ENCODE peak calls at places on chromosomes 2 and 18, in ten cellular contexts. One of them, this sample, is unnamed.

GRCh38 chr2:42336361-42336965 is 24.6 kb downstream of the COX7A2L start:
- DNase-seq in glutamatergic neuron: no peak
- DNase-seq in adrenal gland: no peak
- DNase-seq in dorsolateral prefrontal cortex: no peak
- DNase-seq in lower lobe of right lung: no peak
- DNase-seq in GM13976: no peak
- DNase-seq in CD8-positive, alpha-beta T cell: no peak
- DNase-seq in body of pancreas: no peak
- DNase-seq in right lobe of liver: no peak
- DNase-seq in HFF-Myc: no peak
- DNase-seq in this sample: no peak

GRCh38 chr18:12492907-12493306 is 85.2 kb downstream of the PRELID3A start:
- DNase-seq in glutamatergic neuron: no peak
- DNase-seq in adrenal gland: no peak
- DNase-seq in dorsolateral prefrontal cortex: no peak
- DNase-seq in lower lobe of right lung: no peak
- DNase-seq in GM13976: no peak
- DNase-seq in CD8-positive, alpha-beta T cell: no peak
- DNase-seq in body of pancreas: no peak
- DNase-seq in right lobe of liver: no peak
- DNase-seq in HFF-Myc: no peak
- DNase-seq in this sample: no peak

GRCh38 chr2:182228741-182229140 is 198.1 kb downstream of the PDE1A start:
- DNase-seq in glutamatergic neuron: no peak
- DNase-seq in adrenal gland: no peak
- DNase-seq in dorsolateral prefrontal cortex: no peak
- DNase-seq in lower lobe of right lung: no peak
- DNase-seq in GM13976: no peak
- DNase-seq in CD8-positive, alpha-beta T cell: no peak
- DNase-seq in body of pancreas: no peak
- DNase-seq in right lobe of liver: no peak
- DNase-seq in HFF-Myc: no peak
- DNase-seq in this sample: no peak

GRCh38 chr2:29202819-29203495 is 87.7 kb downstream of the CLIP4 start:
- DNase-seq in glutamatergic neuron: no peak
- DNase-seq in adrenal gland: no peak
- DNase-seq in dorsolateral prefrontal cortex: no peak
- DNase-seq in lower lobe of right lung: no peak
- DNase-seq in GM13976: no peak
- DNase-seq in CD8-positive, alpha-beta T cell: no peak
- DNase-seq in body of pancreas: no peak
- DNase-seq in right lobe of liver: no peak
- DNase-seq in HFF-Myc: no peak
- DNase-seq in this sample: no peak

GRCh38 chr2:56376699-56377665 is 193.2 kb downstream of the CCDC85A start:
- DNase-seq in glutamatergic neuron: no peak
- DNase-seq in adrenal gland: no peak
- DNase-seq in dorsolateral prefrontal cortex: no peak
- DNase-seq in lower lobe of right lung: no peak
- DNase-seq in GM13976: no peak
- DNase-seq in CD8-positive, alpha-beta T cell: no peak
- DNase-seq in body of pancreas: no peak
- DNase-seq in right lobe of liver: no peak
- DNase-seq in HFF-Myc: no peak
- DNase-seq in this sample: no peak

GRCh38 chr18:62372156-62372555 is 47.0 kb downstream of the TNFRSF11A start:
- DNase-seq in glutamatergic neuron: no peak
- DNase-seq in adrenal gland: no peak
- DNase-seq in dorsolateral prefrontal cortex: no peak
- DNase-seq in lower lobe of right lung: no peak
- DNase-seq in GM13976: peak; percentile 63
- DNase-seq in CD8-positive, alpha-beta T cell: no peak
- DNase-seq in body of pancreas: no peak
- DNase-seq in right lobe of liver: no peak
- DNase-seq in HFF-Myc: no peak
- DNase-seq in this sample: no peak

GRCh38 chr18:3453540-3454364 is 3.8 kb downstream of the TGIF1 start:
- DNase-seq in glutamatergic neuron: no peak
- DNase-seq in adrenal gland: peak; percentile 28
- DNase-seq in dorsolateral prefrontal cortex: no peak
- DNase-seq in lower lobe of right lung: peak; percentile 51
- DNase-seq in GM13976: no peak
- DNase-seq in CD8-positive, alpha-beta T cell: no peak
- DNase-seq in body of pancreas: peak; percentile 26
- DNase-seq in right lobe of liver: peak; percentile 75
- DNase-seq in HFF-Myc: peak; percentile 90
- DNase-seq in this sample: no peak

GRCh38 chr2:148023861-148024260 is 3.0 kb downstream of the MBD5 start:
- DNase-seq in glutamatergic neuron: no peak
- DNase-seq in adrenal gland: no peak
- DNase-seq in dorsolateral prefrontal cortex: no peak
- DNase-seq in lower lobe of right lung: no peak
- DNase-seq in GM13976: no peak
- DNase-seq in CD8-positive, alpha-beta T cell: no peak
- DNase-seq in body of pancreas: no peak
- DNase-seq in right lobe of liver: no peak
- DNase-seq in HFF-Myc: no peak
- DNase-seq in this sample: no peak

GRCh38 chr2:89000235-89000634 is 308.8 kb downstream of the RPIA start:
- DNase-seq in glutamatergic neuron: no peak
- DNase-seq in adrenal gland: no peak
- DNase-seq in dorsolateral prefrontal cortex: no peak
- DNase-seq in lower lobe of right lung: no peak
- DNase-seq in GM13976: no peak
- DNase-seq in CD8-positive, alpha-beta T cell: no peak
- DNase-seq in body of pancreas: no peak
- DNase-seq in right lobe of liver: no peak
- DNase-seq in HFF-Myc: no peak
- DNase-seq in this sample: no peak

GRCh38 chr2:206713770-206714169 is 4.4 kb downstream of the DYTN start:
- DNase-seq in glutamatergic neuron: no peak
- DNase-seq in adrenal gland: no peak
- DNase-seq in dorsolateral prefrontal cortex: no peak
- DNase-seq in lower lobe of right lung: no peak
- DNase-seq in GM13976: peak; percentile 33
- DNase-seq in CD8-positive, alpha-beta T cell: no peak
- DNase-seq in body of pancreas: no peak
- DNase-seq in right lobe of liver: no peak
- DNase-seq in HFF-Myc: no peak
- DNase-seq in this sample: no peak

GRCh38 chr18:74139888-74140287 is 7.7 kb downstream of the FBXO15 start:
- DNase-seq in glutamatergic neuron: no peak
- DNase-seq in adrenal gland: no peak
- DNase-seq in dorsolateral prefrontal cortex: no peak
- DNase-seq in lower lobe of right lung: no peak
- DNase-seq in GM13976: peak; percentile 53
- DNase-seq in CD8-positive, alpha-beta T cell: no peak
- DNase-seq in body of pancreas: no peak
- DNase-seq in right lobe of liver: no peak
- DNase-seq in HFF-Myc: no peak
- DNase-seq in this sample: no peak

GRCh38 chr2:195038158-195038557 is 618.9 kb upstream of the SLC39A10 start:
- DNase-seq in glutamatergic neuron: no peak
- DNase-seq in adrenal gland: peak; percentile 38
- DNase-seq in dorsolateral prefrontal cortex: no peak
- DNase-seq in lower lobe of right lung: no peak
- DNase-seq in GM13976: no peak
- DNase-seq in CD8-positive, alpha-beta T cell: no peak
- DNase-seq in body of pancreas: no peak
- DNase-seq in right lobe of liver: no peak
- DNase-seq in HFF-Myc: no peak
- DNase-seq in this sample: no peak

DNA sequence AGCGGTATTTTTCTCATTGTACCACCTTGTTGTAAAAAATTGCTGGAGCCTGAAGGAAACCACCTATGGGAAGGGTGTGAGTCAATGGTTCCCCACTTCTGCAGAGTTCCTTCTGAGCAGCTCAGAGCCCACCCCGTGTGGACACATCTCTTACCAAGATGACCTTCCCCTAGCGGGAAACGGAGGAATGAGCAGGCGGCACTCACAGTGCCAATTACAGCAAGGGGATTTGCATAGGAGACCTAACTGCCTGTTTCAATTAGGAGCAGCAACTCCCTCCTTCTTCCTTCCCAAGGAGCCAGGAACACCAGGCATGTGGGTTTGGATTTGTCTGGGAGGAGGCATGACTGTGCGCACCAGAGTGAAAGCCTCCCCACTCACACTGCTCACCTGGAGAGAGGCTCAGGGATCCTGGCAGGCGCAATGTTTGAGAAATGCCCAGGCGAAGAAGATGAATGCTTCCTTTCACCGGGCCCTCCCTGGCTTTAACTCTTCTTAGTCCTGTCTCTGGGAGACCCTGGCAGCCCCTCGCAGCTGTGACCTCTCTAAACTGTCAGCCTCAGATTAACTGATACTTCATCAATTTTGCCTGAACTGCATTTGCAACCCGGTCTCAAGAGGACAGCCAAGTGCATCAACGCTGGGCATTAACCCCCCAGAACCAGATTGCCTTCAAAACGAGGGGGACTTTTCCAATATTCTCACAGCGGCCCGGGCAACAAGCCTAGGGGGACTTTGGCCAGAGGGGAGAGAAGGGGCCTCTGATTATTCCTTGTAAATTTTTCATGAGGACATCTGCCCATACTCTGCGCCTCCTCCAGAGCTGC is 94.0 kb downstream of the CMPK2 start:
- DNase-seq in glutamatergic neuron: peak; percentile 79
- DNase-seq in adrenal gland: no peak
- DNase-seq in dorsolateral prefrontal cortex: no peak
- DNase-seq in lower lobe of right lung: no peak
- DNase-seq in GM13976: no peak
- DNase-seq in CD8-positive, alpha-beta T cell: no peak
- DNase-seq in body of pancreas: no peak
- DNase-seq in right lobe of liver: no peak
- DNase-seq in HFF-Myc: no peak
- DNase-seq in this sample: no peak
- TF ChIP-seq CTCF in glutamatergic neuron: peak; percentile 29
- TF ChIP-seq CTCF in adrenal gland: no peak
- TF ChIP-seq CTCF in dorsolateral prefrontal cortex: no peak
- TF ChIP-seq CTCF in lower lobe of right lung: no peak
- TF ChIP-seq CTCF in GM13976: no peak
- TF ChIP-seq CTCF in CD8-positive, alpha-beta T cell: no peak
- TF ChIP-seq CTCF in body of pancreas: no peak
- TF ChIP-seq CTCF in right lobe of liver: no peak
- TF ChIP-seq CTCF in HFF-Myc: no peak
- TF ChIP-seq CTCF in this sample: no peak

DNA sequence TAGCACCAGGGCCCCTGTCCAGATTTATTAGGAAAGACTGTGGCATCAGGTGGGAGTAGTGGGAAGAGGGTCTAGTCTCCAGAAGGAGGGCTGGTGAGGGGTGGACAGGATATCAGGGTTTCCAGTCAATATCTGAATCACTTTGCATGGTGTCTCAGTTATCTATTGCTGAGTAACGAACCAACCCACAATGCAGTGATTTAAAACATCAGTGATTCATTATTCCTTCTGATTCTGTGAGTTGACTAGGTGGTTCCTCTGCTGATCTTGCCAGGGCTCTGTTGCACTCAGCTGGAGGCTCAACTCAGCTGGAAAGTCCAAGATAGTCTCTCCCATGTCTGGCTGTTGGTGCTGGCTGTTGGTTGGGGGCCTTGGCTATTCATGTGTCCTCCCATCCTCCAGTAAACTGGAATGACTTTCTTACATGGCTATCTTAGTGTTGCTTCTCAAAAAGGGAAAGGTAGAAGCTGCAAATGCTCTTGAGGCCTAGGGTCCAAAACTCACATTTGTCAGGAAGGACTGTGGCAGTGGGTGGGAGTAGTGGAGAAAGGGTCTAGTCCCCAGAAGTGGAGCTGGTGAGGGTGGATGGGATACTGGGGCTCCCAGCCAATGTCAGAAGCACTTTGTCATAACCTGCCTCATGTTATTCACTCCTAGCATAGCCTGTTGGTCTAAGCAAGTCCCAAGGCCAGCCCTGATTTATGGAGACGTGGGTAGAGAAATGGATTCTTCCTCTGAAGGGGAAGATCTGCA is 13.9 kb downstream of the IL1F10 start:
- DNase-seq in glutamatergic neuron: no peak
- DNase-seq in adrenal gland: no peak
- DNase-seq in dorsolateral prefrontal cortex: no peak
- DNase-seq in lower lobe of right lung: no peak
- DNase-seq in GM13976: no peak
- DNase-seq in CD8-positive, alpha-beta T cell: no peak
- DNase-seq in body of pancreas: no peak
- DNase-seq in right lobe of liver: no peak
- DNase-seq in HFF-Myc: no peak
- DNase-seq in this sample: no peak
- TF ChIP-seq CTCF in glutamatergic neuron: no peak
- TF ChIP-seq CTCF in adrenal gland: no peak
- TF ChIP-seq CTCF in dorsolateral prefrontal cortex: no peak
- TF ChIP-seq CTCF in lower lobe of right lung: no peak
- TF ChIP-seq CTCF in GM13976: no peak
- TF ChIP-seq CTCF in CD8-positive, alpha-beta T cell: no peak
- TF ChIP-seq CTCF in body of pancreas: no peak
- TF ChIP-seq CTCF in right lobe of liver: no peak
- TF ChIP-seq CTCF in HFF-Myc: no peak
- TF ChIP-seq CTCF in this sample: no peak

DNA sequence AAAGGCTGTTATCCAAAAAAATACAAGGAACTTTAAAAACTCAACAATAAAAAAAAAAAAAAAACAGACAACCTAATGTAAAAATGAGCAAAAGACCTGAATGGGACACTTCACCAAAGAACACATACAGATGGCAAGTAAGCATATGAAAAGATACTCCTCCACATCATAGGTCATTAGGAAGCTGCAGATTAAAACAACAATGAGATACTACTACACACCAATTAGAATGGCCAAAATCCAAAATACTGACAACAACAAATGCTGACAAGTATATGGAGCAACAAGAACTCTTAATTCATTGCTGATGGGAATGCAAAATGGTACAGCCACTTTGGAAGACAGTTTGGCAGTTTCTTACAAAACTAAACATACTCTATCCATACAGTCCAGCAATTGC is 84.2 kb downstream of the DYNC1I2 start:
- DNase-seq in glutamatergic neuron: no peak
- DNase-seq in adrenal gland: no peak
- DNase-seq in dorsolateral prefrontal cortex: no peak
- DNase-seq in lower lobe of right lung: no peak
- DNase-seq in GM13976: no peak
- DNase-seq in CD8-positive, alpha-beta T cell: no peak
- DNase-seq in body of pancreas: no peak
- DNase-seq in right lobe of liver: no peak
- DNase-seq in HFF-Myc: no peak
- DNase-seq in this sample: no peak
- TF ChIP-seq CTCF in glutamatergic neuron: no peak
- TF ChIP-seq CTCF in adrenal gland: no peak
- TF ChIP-seq CTCF in dorsolateral prefrontal cortex: no peak
- TF ChIP-seq CTCF in lower lobe of right lung: no peak
- TF ChIP-seq CTCF in GM13976: no peak
- TF ChIP-seq CTCF in CD8-positive, alpha-beta T cell: no peak
- TF ChIP-seq CTCF in body of pancreas: no peak
- TF ChIP-seq CTCF in right lobe of liver: no peak
- TF ChIP-seq CTCF in HFF-Myc: no peak
- TF ChIP-seq CTCF in this sample: no peak

DNA sequence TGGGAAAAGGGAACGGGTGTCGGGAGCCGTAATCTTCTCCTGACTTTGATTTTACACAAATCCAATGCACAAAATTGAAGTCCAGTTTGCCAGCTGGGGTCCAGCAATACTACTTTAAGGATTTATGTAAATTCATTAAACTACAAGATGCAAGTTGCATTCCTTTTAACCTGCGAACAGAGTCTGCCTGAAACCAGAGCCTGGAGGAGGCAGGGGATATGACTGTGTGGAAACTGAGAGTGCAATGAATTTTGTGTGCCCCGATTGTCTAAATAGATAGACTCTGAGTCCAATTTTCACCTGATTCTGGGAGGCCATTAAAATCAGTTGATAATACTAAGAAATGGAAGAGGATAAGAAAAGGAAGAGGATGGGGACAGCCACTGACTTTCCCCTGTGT is 5.5 kb upstream of the NCKAP5 start:
- DNase-seq in glutamatergic neuron: no peak
- DNase-seq in adrenal gland: no peak
- DNase-seq in dorsolateral prefrontal cortex: no peak
- DNase-seq in lower lobe of right lung: no peak
- DNase-seq in GM13976: no peak
- DNase-seq in CD8-positive, alpha-beta T cell: no peak
- DNase-seq in body of pancreas: no peak
- DNase-seq in right lobe of liver: no peak
- DNase-seq in HFF-Myc: no peak
- DNase-seq in this sample: no peak
- TF ChIP-seq CTCF in glutamatergic neuron: no peak
- TF ChIP-seq CTCF in adrenal gland: no peak
- TF ChIP-seq CTCF in dorsolateral prefrontal cortex: no peak
- TF ChIP-seq CTCF in lower lobe of right lung: no peak
- TF ChIP-seq CTCF in GM13976: no peak
- TF ChIP-seq CTCF in CD8-positive, alpha-beta T cell: no peak
- TF ChIP-seq CTCF in body of pancreas: no peak
- TF ChIP-seq CTCF in right lobe of liver: no peak
- TF ChIP-seq CTCF in HFF-Myc: no peak
- TF ChIP-seq CTCF in this sample: no peak